ENCODE peak calls at places on chromosomes 16 and 17, in eight cellular contexts. W is HTR-8/SVneo; Q is stimulated activated CD4-positive, alpha-beta T cell treated with anti-CD3 and anti-CD28 coated beads, Interleukin-2, amount 100 ng/mL, for 48 hours; T is brain microvascular endothelial cell; E is fibroblast of mammary gland; P is AML-193; A is stimulated activated CD8-positive, alpha-beta memory T cell treated with anti-CD3 and anti-CD28 coated beads, Interleukin-7, amount 100 ng/mL, for 24 hours; U is activated CD4-positive, alpha-beta memory T cell treated with anti-CD3 and anti-CD28 coated beads, Interleukin-2, amount 10 ng/mL, durations not matched to agents 7 days and 5 days. S is an unnamed sample.

GRCh38 chr17:77869665-77870132 is 88.8 kb upstream of the TNRC6C start:
- DNase-seq in A (no peak), U (peak), T (no peak), Q (no peak), E (no peak), W (no peak), P (peak), S (no peak)

GRCh38 chr17:77563439-77564102 is 394.9 kb upstream of the TNRC6C start:
- DNase-seq in A (no peak), P (no peak), U (no peak), W (no peak), T (no peak), Q (no peak), E (no peak), S (no peak)

GRCh38 chr17:2214047-2214717 is 89.4 kb downstream of the SMG6 start:
- DNase-seq in E (peak), W (peak), P (no peak), Q (no peak), U (no peak), T (peak), A (no peak), S (no peak)

GRCh38 chr17:66667491-66668030 is 167.4 kb upstream of the CACNG5 start:
- DNase-seq in W (no peak), U (peak), T (no peak), E (no peak), A (no peak), P (peak), Q (peak), S (no peak)

GRCh38 chr17:19398301-19399181 is 11.6 kb upstream of the MFAP4 start:
- DNase-seq in A (no peak), P (peak), W (peak), E (peak), T (no peak), U (no peak), Q (no peak), S (no peak)

GRCh38 chr17:64780096-64781012 is 118.2 kb upstream of the SMURF2 start:
- DNase-seq in P (peak), T (no peak), E (no peak), A (peak), Q (peak), U (peak), W (peak), S (no peak)

GRCh38 chr16:17382949-17383348 is 87.8 kb downstream of the XYLT1 start:
- DNase-seq in E (no peak), U (peak), T (no peak), W (no peak), A (no peak), P (no peak), Q (no peak), S (no peak)

GRCh38 chr17:48593840-48594411 is 347 bp upstream of the HOXB5 start:
- DNase-seq in W (peak), P (peak), E (peak), Q (peak), A (peak), U (peak), T (peak), S (peak)

GRCh38 chr16:64627781-64628180 is 494.1 kb downstream of the CDH11 start:
- DNase-seq in U (no peak), Q (no peak), A (no peak), E (no peak), W (no peak), T (no peak), P (no peak), S (peak)

GRCh38 chr17:50558955-50559614 is 1.4 kb upstream of the CACNA1G start:
- DNase-seq in Q (no peak), W (no peak), E (no peak), A (no peak), U (no peak), T (no peak), P (no peak), S (no peak)

GRCh38 chr16:80285089-80285488 is 255.7 kb upstream of the DYNLRB2 start:
- DNase-seq in U (no peak), Q (no peak), T (peak), W (peak), P (no peak), A (no peak), E (peak), S (no peak)

GRCh38 chr17:27276653-27277156 is 17.2 kb upstream of the WSB1 start:
- DNase-seq in A (no peak), E (no peak), U (no peak), T (no peak), P (no peak), W (no peak), Q (no peak), S (no peak)

GRCh38 chr16:56781565-56781964 is 51.6 kb downstream of the NUP93 start:
- DNase-seq in E (no peak), A (no peak), T (no peak), U (no peak), W (no peak), P (no peak), Q (no peak), S (no peak)

GRCh38 chr16:25235991-25236390 is 19.2 kb downstream of the AQP8 start:
- DNase-seq in A (no peak), E (no peak), T (no peak), P (no peak), U (no peak), Q (no peak), W (no peak), S (no peak)

GRCh38 chr17:67518881-67519280 is 141.8 kb downstream of the PITPNC1 start:
- DNase-seq in P (no peak), T (no peak), U (no peak), A (no peak), Q (no peak), W (no peak), E (peak), S (no peak)

GRCh38 chr17:36926226-36926625 is 11.0 kb upstream of the LHX1 start:
- DNase-seq in T (no peak), A (no peak), W (no peak), Q (no peak), P (no peak), E (no peak), U (no peak), S (no peak)

GRCh38 chr16:64250866-64251265 is 871.0 kb downstream of the CDH11 start:
- DNase-seq in U (no peak), T (peak), W (no peak), A (no peak), E (peak), P (no peak), Q (no peak), S (no peak)

GRCh38 chr16:71514476-71514875 is 11.8 kb upstream of the CHST4 start:
- DNase-seq in E (no peak), U (no peak), W (no peak), A (no peak), Q (no peak), P (no peak), T (no peak), S (no peak)

GRCh38 chr17:15411556-15412198 is 55.7 kb downstream of the CDRT4 start:
- DNase-seq in E (peak), A (no peak), Q (no peak), P (peak), T (no peak), U (no peak), W (no peak), S (no peak)

GRCh38 chr16:19375561-19376158 is 42.0 kb upstream of the TMC5 start:
- DNase-seq in U (peak), P (peak), A (peak), T (peak), W (peak), Q (peak), E (peak), S (peak)

GRCh38 chr17:67829331-67829730 is 4.0 kb downstream of the BPTF start:
- DNase-seq in E (no peak), U (peak), A (peak), Q (peak), W (no peak), P (no peak), T (no peak), S (no peak)

GRCh38 chr16:10964039-10964890 is 19.9 kb downstream of the CLEC16A start:
- DNase-seq in W (peak), T (peak), P (peak), E (peak), U (peak), Q (peak), A (peak), S (peak)

GRCh38 chr17:81735181-81736102 is 23.4 kb downstream of the SLC25A10 start:
- DNase-seq in Q (no peak), E (peak), T (no peak), U (no peak), P (peak), A (no peak), W (no peak), S (peak)

S was measured in head of caudate nucleus.